ENCODE peak calls at places on chromosomes 11 and 22, in ten cellular contexts. P is pancreas, O is heart left ventricle, S is body of pancreas, T is iPS DF 6.9, B is hepatocyte, Z is cardiac muscle cell, L is brain microvascular endothelial cell, M is stomach, Q is ovary. X is an unnamed sample.

GRCh38 chr22:47195156-47195675 is 432.8 kb downstream of the TBC1D22A start:
- DNase-seq in M (peak; percentile 16), Q (peak; percentile 27), P (no peak), S (no peak), O (peak; percentile 14), B (no peak), T (no peak), Z (no peak), L (no peak), X (peak; percentile 45)

GRCh38 chr22:28570697-28571373 is 108.8 kb downstream of the TTC28 start:
- DNase-seq in T (no peak), P (no peak), O (no peak), L (no peak), Q (no peak), S (no peak), B (no peak), M (no peak), Z (peak; percentile 49), X (no peak)

GRCh38 chr11:134932761-134933160 is 520.7 kb upstream of the B3GAT1 start:
- DNase-seq in S (no peak), L (peak; percentile 31), T (no peak), P (no peak), B (no peak), Z (no peak), O (no peak), Q (no peak), M (no peak), X (no peak)

GRCh38 chr11:2767751-2768150 is 68.0 kb upstream of the KCNQ1OT1 start:
- DNase-seq in P (no peak), B (no peak), S (no peak), T (no peak), L (no peak), Q (no peak), M (no peak), O (no peak), Z (no peak), X (no peak)

GRCh38 chr22:44572414-44573207 is 74.6 kb upstream of the RTL6 start:
- DNase-seq in Z (no peak), P (no peak), O (no peak), S (no peak), Q (peak; percentile 24), L (no peak), T (no peak), B (no peak), M (peak; percentile 20), X (no peak)

GRCh38 chr22:45994516-45995404 is 17.8 kb upstream of the WNT7B start:
- DNase-seq in O (peak; percentile 85), B (peak; percentile 76), S (peak; percentile 85), P (peak; percentile 67), T (no peak), Z (peak; percentile 74), L (no peak), Q (peak; percentile 91), M (peak; percentile 88), X (peak; percentile 95)

GRCh38 chr11:7893792-7894191 is 37.3 kb downstream of the OR10A6 start:
- DNase-seq in L (no peak), P (peak; percentile 16), B (peak; percentile 47), O (no peak), Q (no peak), M (no peak), Z (no peak), T (no peak), S (peak; percentile 58), X (no peak)

GRCh38 chr11:2262301-2263011 is 7.9 kb downstream of the ASCL2 start:
- DNase-seq in P (no peak), Q (peak; percentile 12), L (no peak), B (no peak), O (no peak), T (no peak), Z (no peak), S (no peak), M (no peak), X (peak; percentile 69)

GRCh38 chr11:10540546-10540914 is 457 bp downstream of the RNF141 start:
- DNase-seq in Z (peak; percentile 49), M (peak; percentile 62), T (no peak), B (peak; percentile 71), L (peak; percentile 13), S (peak; percentile 80), O (no peak), Q (no peak), P (peak; percentile 62), X (no peak)

DNA sequence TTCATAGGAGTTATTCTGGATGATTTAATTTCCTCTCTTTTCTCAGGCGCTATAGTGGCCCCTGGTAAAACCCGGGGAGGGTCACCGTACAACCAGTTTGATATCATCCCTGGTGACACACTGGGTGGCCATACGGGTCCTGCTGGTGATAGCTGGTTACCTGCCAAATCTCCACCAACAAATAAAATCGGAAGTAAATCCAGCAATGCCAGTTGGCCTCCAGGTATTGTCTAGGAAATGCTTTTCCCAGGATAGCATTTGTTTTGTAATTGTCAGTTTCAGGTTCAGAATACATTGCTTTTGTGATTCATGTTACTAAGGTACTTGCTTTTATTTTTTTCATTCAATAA is 35.6 kb upstream of the ADSL start:
- DNase-seq in M (no peak), Z (no peak), B (no peak), L (no peak), O (no peak), T (no peak), P (no peak), Q (no peak), S (no peak), X (no peak)
- H3K4me3 ChIP-seq in M (no peak overlapping the region), Z (no peak overlapping the region), B (no peak overlapping the region), L (no peak overlapping the region), O (no peak overlapping the region), T (no peak overlapping the region), P (no peak overlapping the region), Q (no peak overlapping the region), S (no peak overlapping the region), X (no peak overlapping the region)

GRCh38 chr11:106989056-106989455 is 29.2 kb downstream of the GUCY1A2 start:
- DNase-seq in S (no peak), O (no peak), M (no peak), Q (no peak), P (no peak), L (no peak), T (no peak), B (no peak), Z (peak; percentile 36), X (no peak)

GRCh38 chr11:106986261-106986660 is 32.0 kb downstream of the GUCY1A2 start:
- DNase-seq in P (no peak), O (no peak), L (peak; percentile 29), S (no peak), Q (no peak), Z (peak; percentile 59), M (no peak), B (peak; percentile 20), T (no peak), X (no peak)

GRCh38 chr11:106988151-106988806 is 30.0 kb downstream of the GUCY1A2 start:
- DNase-seq in P (no peak), M (no peak), B (peak; percentile 64), T (no peak), S (peak; percentile 5), Z (peak; percentile 89), Q (no peak), O (no peak), L (peak; percentile 29), X (no peak)

GRCh38 chr11:106983251-106983650 is 35.0 kb downstream of the GUCY1A2 start:
- DNase-seq in L (no peak), M (no peak), B (no peak), O (peak; percentile 25), P (no peak), Q (no peak), S (no peak), Z (no peak), T (no peak), X (no peak)

GRCh38 chr11:106986673-106987072 is 31.6 kb downstream of the GUCY1A2 start:
- DNase-seq in P (no peak), O (no peak), T (no peak), Z (no peak), L (no peak), S (no peak), M (no peak), Q (no peak), B (no peak), X (no peak)
- H3K36me3 ChIP-seq in P (no peaks in the 10 kb centered on the region), O (no peaks in the 10 kb centered on the region), T (no peaks in the 10 kb centered on the region), Z (no peaks in the 10 kb centered on the region), L (no peaks in the 10 kb centered on the region), S (no peaks in the 10 kb centered on the region), M (no peaks in the 10 kb centered on the region), Q (no peaks in the 10 kb centered on the region), B (no peaks in the 10 kb centered on the region), X (no peaks in the 10 kb centered on the region)

GRCh38 chr11:65278351-65278750 is 16.6 kb downstream of the POLA2 start:
- DNase-seq in Q (no peak), L (no peak), S (no peak), O (no peak), P (no peak), M (no peak), T (no peak), Z (no peak), B (no peak), X (no peak)

GRCh38 chr11:65280646-65281045 is 18.9 kb downstream of the POLA2 start:
- DNase-seq in O (no peak), L (peak; percentile 54), M (no peak), Z (no peak), S (no peak), P (no peak), B (no peak), T (no peak), Q (no peak), X (no peak)

GRCh38 chr11:65277878-65278277 is 16.1 kb downstream of the POLA2 start:
- DNase-seq in T (no peak), S (no peak), P (no peak), Q (no peak), B (no peak), Z (no peak), L (no peak), O (no peak), M (no peak), X (no peak)

GRCh38 chr11:65275906-65276305 is 14.1 kb downstream of the POLA2 start:
- DNase-seq in P (no peak), S (peak; percentile 38), M (no peak), B (peak; percentile 55), L (no peak), O (no peak), Z (no peak), T (no peak), Q (no peak), X (no peak)

DNA sequence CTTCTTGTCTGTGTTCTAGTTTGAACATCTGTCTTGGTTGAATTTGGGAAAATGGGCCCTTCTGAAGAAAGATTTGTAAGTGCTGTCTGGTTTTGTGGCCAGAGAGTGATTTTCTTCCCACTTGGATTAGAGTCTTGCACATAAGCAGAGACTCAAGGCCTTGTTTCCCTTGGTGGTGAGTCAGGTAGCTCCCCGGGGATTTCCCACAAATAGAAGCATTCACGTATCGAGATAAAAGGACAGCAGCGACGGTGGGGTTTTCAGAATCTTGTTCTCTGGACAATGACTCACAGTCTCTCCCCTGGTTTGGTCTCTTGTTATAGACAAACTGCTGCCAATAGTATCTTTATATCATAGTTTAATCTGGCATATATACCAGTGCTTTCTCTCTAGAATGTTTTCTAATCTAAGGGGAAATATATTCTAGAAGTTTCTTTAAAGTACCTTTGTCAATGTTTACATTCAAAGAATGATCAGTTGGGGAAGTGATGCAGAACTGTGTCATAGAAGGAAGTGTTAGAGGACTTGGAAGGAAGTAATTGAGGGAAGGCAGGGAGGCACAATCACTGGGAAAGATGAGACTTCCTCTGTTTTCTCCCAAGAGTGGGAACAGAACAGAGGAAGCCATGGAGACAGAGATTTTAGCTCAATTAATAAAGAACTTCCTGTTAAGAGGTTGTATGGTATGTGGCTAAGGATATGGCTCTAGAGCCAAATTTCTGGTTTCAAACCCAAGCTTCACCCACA is 18.1 kb downstream of the POLA2 start:
- DNase-seq in B (peak; percentile 88), S (peak; percentile 36), P (no peak), L (peak; percentile 99), T (no peak), O (no peak), Z (peak; percentile 92), Q (no peak), M (peak; percentile 38), X (no peak)
- H3K4me3 ChIP-seq in B (no peak overlapping the region), S (no peak overlapping the region), P (no peak overlapping the region), L (no peak overlapping the region), T (no peak overlapping the region), O (no peak overlapping the region), Z (no peak overlapping the region), Q (no peak overlapping the region), M (no peak overlapping the region), X (no peak overlapping the region)

GRCh38 chr22:50034126-50035081 is 21.8 kb upstream of the IL17REL start:
- DNase-seq in M (no peak), B (no peak), T (no peak), O (no peak), L (no peak), Q (peak; percentile 19), Z (peak; percentile 38), S (no peak), P (no peak), X (peak; percentile 59)
- H3K36me3 ChIP-seq in M (no peaks in the 10 kb centered on the region), B (no peaks in the 10 kb centered on the region), T (no peaks in the 10 kb centered on the region), O (no peaks in the 10 kb centered on the region), L (no peaks in the 10 kb centered on the region), Q (no peaks in the 10 kb centered on the region), Z (no peaks in the 10 kb centered on the region), S (no peaks in the 10 kb centered on the region), P (no peaks in the 10 kb centered on the region), X (no peaks in the 10 kb centered on the region)

X was measured in H7.